ENCODE peak calls at places on chromosome 3, in ten cellular contexts. One of them, this sample, is unnamed.

GRCh38 chr3:138367912-138368311 is 19.5 kb downstream of the MRAS start:
- DNase-seq in non-pigmented ciliary epithelial cell: no peak
- DNase-seq in fibroblast of mammary gland: peak
- DNase-seq in T-helper 2 cell treated with Interferon-gamma antibody and Interleukin-4, amounts not matched to agents 5 μg/mL and 100 μg/mL, for 36 hours: no peak
- DNase-seq in heart right ventricle: peak
- DNase-seq in pons: peak
- DNase-seq in substantia nigra: peak
- DNase-seq in effector memory CD8-positive, alpha-beta T cell: no peak
- DNase-seq in glutamatergic neuron: no peak
- DNase-seq in SIG-M5: peak
- DNase-seq in this sample: no peak

GRCh38 chr3:190701096-190701532 is 161.4 kb downstream of the GMNC start:
- DNase-seq in glutamatergic neuron: peak
- DNase-seq in non-pigmented ciliary epithelial cell: no peak
- DNase-seq in SIG-M5: no peak
- DNase-seq in T-helper 2 cell treated with Interferon-gamma antibody and Interleukin-4, amounts not matched to agents 5 μg/mL and 100 μg/mL, for 36 hours: no peak
- DNase-seq in pons: peak
- DNase-seq in effector memory CD8-positive, alpha-beta T cell: no peak
- DNase-seq in substantia nigra: peak
- DNase-seq in fibroblast of mammary gland: peak
- DNase-seq in heart right ventricle: peak
- DNase-seq in this sample: no peak

GRCh38 chr3:147406255-147407023 is at the start of gene ZIC4:
- DNase-seq in fibroblast of mammary gland: no peak
- DNase-seq in pons: no peak
- DNase-seq in glutamatergic neuron: no peak
- DNase-seq in effector memory CD8-positive, alpha-beta T cell: no peak
- DNase-seq in SIG-M5: no peak
- DNase-seq in heart right ventricle: no peak
- DNase-seq in substantia nigra: no peak
- DNase-seq in non-pigmented ciliary epithelial cell: no peak
- DNase-seq in T-helper 2 cell treated with Interferon-gamma antibody and Interleukin-4, amounts not matched to agents 5 μg/mL and 100 μg/mL, for 36 hours: no peak
- DNase-seq in this sample: peak

GRCh38 chr3:130946876-130947275 is 53.0 kb downstream of the ATP2C1 start:
- DNase-seq in T-helper 2 cell treated with Interferon-gamma antibody and Interleukin-4, amounts not matched to agents 5 μg/mL and 100 μg/mL, for 36 hours: no peak
- DNase-seq in non-pigmented ciliary epithelial cell: no peak
- DNase-seq in SIG-M5: no peak
- DNase-seq in pons: no peak
- DNase-seq in substantia nigra: no peak
- DNase-seq in glutamatergic neuron: no peak
- DNase-seq in effector memory CD8-positive, alpha-beta T cell: no peak
- DNase-seq in heart right ventricle: no peak
- DNase-seq in fibroblast of mammary gland: no peak
- DNase-seq in this sample: no peak

GRCh38 chr3:1294566-1294965 is 201.7 kb downstream of the CNTN6 start:
- DNase-seq in fibroblast of mammary gland: no peak
- DNase-seq in T-helper 2 cell treated with Interferon-gamma antibody and Interleukin-4, amounts not matched to agents 5 μg/mL and 100 μg/mL, for 36 hours: no peak
- DNase-seq in substantia nigra: no peak
- DNase-seq in effector memory CD8-positive, alpha-beta T cell: no peak
- DNase-seq in non-pigmented ciliary epithelial cell: no peak
- DNase-seq in pons: no peak
- DNase-seq in glutamatergic neuron: no peak
- DNase-seq in heart right ventricle: no peak
- DNase-seq in SIG-M5: no peak
- DNase-seq in this sample: no peak

GRCh38 chr3:154849408-154849807 is 230.7 kb upstream of the MME start:
- DNase-seq in effector memory CD8-positive, alpha-beta T cell: no peak
- DNase-seq in non-pigmented ciliary epithelial cell: no peak
- DNase-seq in SIG-M5: no peak
- DNase-seq in substantia nigra: no peak
- DNase-seq in T-helper 2 cell treated with Interferon-gamma antibody and Interleukin-4, amounts not matched to agents 5 μg/mL and 100 μg/mL, for 36 hours: no peak
- DNase-seq in pons: no peak
- DNase-seq in fibroblast of mammary gland: no peak
- DNase-seq in glutamatergic neuron: no peak
- DNase-seq in heart right ventricle: no peak
- DNase-seq in this sample: no peak

GRCh38 chr3:141348848-141349247 is 19.5 kb upstream of the ZBTB38 start:
- DNase-seq in T-helper 2 cell treated with Interferon-gamma antibody and Interleukin-4, amounts not matched to agents 5 μg/mL and 100 μg/mL, for 36 hours: no peak
- DNase-seq in effector memory CD8-positive, alpha-beta T cell: no peak
- DNase-seq in fibroblast of mammary gland: peak
- DNase-seq in non-pigmented ciliary epithelial cell: no peak
- DNase-seq in substantia nigra: no peak
- DNase-seq in SIG-M5: no peak
- DNase-seq in pons: no peak
- DNase-seq in glutamatergic neuron: no peak
- DNase-seq in heart right ventricle: no peak
- DNase-seq in this sample: no peak

GRCh38 chr3:29618395-29619291 is 337.8 kb downstream of the RBMS3 start:
- DNase-seq in pons: peak
- DNase-seq in non-pigmented ciliary epithelial cell: no peak
- DNase-seq in heart right ventricle: no peak
- DNase-seq in effector memory CD8-positive, alpha-beta T cell: no peak
- DNase-seq in fibroblast of mammary gland: peak
- DNase-seq in SIG-M5: no peak
- DNase-seq in T-helper 2 cell treated with Interferon-gamma antibody and Interleukin-4, amounts not matched to agents 5 μg/mL and 100 μg/mL, for 36 hours: no peak
- DNase-seq in substantia nigra: no peak
- DNase-seq in glutamatergic neuron: no peak
- DNase-seq in this sample: no peak

GRCh38 chr3:41933154-41933676 is 28.7 kb downstream of the ULK4 start:
- DNase-seq in SIG-M5: no peak
- DNase-seq in T-helper 2 cell treated with Interferon-gamma antibody and Interleukin-4, amounts not matched to agents 5 μg/mL and 100 μg/mL, for 36 hours: no peak
- DNase-seq in substantia nigra: no peak
- DNase-seq in heart right ventricle: no peak
- DNase-seq in non-pigmented ciliary epithelial cell: peak
- DNase-seq in fibroblast of mammary gland: peak
- DNase-seq in effector memory CD8-positive, alpha-beta T cell: no peak
- DNase-seq in glutamatergic neuron: no peak
- DNase-seq in pons: no peak
- DNase-seq in this sample: no peak

GRCh38 chr3:8579101-8579500 is 65.5 kb downstream of the SSUH2 start:
- DNase-seq in fibroblast of mammary gland: no peak
- DNase-seq in non-pigmented ciliary epithelial cell: no peak
- DNase-seq in glutamatergic neuron: no peak
- DNase-seq in SIG-M5: no peak
- DNase-seq in pons: no peak
- DNase-seq in effector memory CD8-positive, alpha-beta T cell: no peak
- DNase-seq in heart right ventricle: no peak
- DNase-seq in T-helper 2 cell treated with Interferon-gamma antibody and Interleukin-4, amounts not matched to agents 5 μg/mL and 100 μg/mL, for 36 hours: no peak
- DNase-seq in substantia nigra: no peak
- DNase-seq in this sample: no peak

GRCh38 chr3:195699860-195700259 is 20.9 kb upstream of the MUC20 start:
- DNase-seq in glutamatergic neuron: no peak
- DNase-seq in heart right ventricle: no peak
- DNase-seq in substantia nigra: no peak
- DNase-seq in fibroblast of mammary gland: peak
- DNase-seq in pons: no peak
- DNase-seq in non-pigmented ciliary epithelial cell: no peak
- DNase-seq in T-helper 2 cell treated with Interferon-gamma antibody and Interleukin-4, amounts not matched to agents 5 μg/mL and 100 μg/mL, for 36 hours: no peak
- DNase-seq in effector memory CD8-positive, alpha-beta T cell: no peak
- DNase-seq in SIG-M5: no peak
- DNase-seq in this sample: no peak

This sample was measured in neural crest cell.